ENCODE peak calls at places on chromosomes 16 and 17, in nine cellular contexts. Y is right atrium auricular region, X is AG04450, I is prostate gland, F is epithelial cell of esophagus, S is foreskin fibroblast, C is mucosa of descending colon, A is GM20000, K is heart left ventricle. Q is an unnamed sample.

GRCh38 chr16:50547944-50548658 is at the start of gene NKD1:
- DNase-seq in Y (no peak), X (no peak), I (peak), F (peak), S (peak), C (peak), A (peak), K (peak), Q (no peak)

GRCh38 chr17:82468692-82469091 is 10.2 kb downstream of the NARF start:
- DNase-seq in Y (no peak), X (no peak), I (no peak), F (no peak), S (no peak), C (no peak), A (no peak), K (no peak), Q (no peak)

GRCh38 chr17:35977509-35977908 is 3.8 kb downstream of the CCL16 start:
- DNase-seq in Y (no peak), X (no peak), I (no peak), F (no peak), S (no peak), C (no peak), A (no peak), K (no peak), Q (no peak)

GRCh38 chr16:30087181-30087898 is 4.4 kb downstream of the TBX6 start:
- DNase-seq in Y (no peak), X (no peak), I (no peak), F (no peak), S (no peak), C (peak), A (no peak), K (no peak), Q (no peak)

GRCh38 chr16:77967054-77968035 is 55.0 kb upstream of the CLEC3A start:
- DNase-seq in Y (no peak), X (no peak), I (no peak), F (no peak), S (no peak), C (no peak), A (no peak), K (no peak), Q (no peak)

GRCh38 chr16:84093879-84094270 is 22.9 kb downstream of the MBTPS1 start:
- DNase-seq in Y (no peak), X (no peak), I (no peak), F (no peak), S (no peak), C (no peak), A (no peak), K (no peak), Q (no peak)

GRCh38 chr17:17841620-17842025 is 4.8 kb upstream of the SREBF1 start:
- DNase-seq in Y (no peak), X (no peak), I (peak), F (no peak), S (no peak), C (no peak), A (no peak), K (peak), Q (no peak)

GRCh38 chr17:56488800-56489199 is 104.7 kb upstream of the NOG start:
- DNase-seq in Y (no peak), X (no peak), I (no peak), F (no peak), S (no peak), C (no peak), A (no peak), K (no peak), Q (no peak)

GRCh38 chr16:83967838-83968482 is at the start of gene NECAB2:
- DNase-seq in Y (no peak), X (no peak), I (no peak), F (peak), S (peak), C (peak), A (peak), K (peak), Q (no peak)

GRCh38 chr17:29212681-29213121 is 32.5 kb upstream of the MYO18A start:
- DNase-seq in Y (no peak), X (no peak), I (no peak), F (peak), S (peak), C (no peak), A (no peak), K (no peak), Q (peak)

GRCh38 chr16:11389631-11390565 is 44.6 kb downstream of the RMI2 start:
- DNase-seq in Y (no peak), X (no peak), I (no peak), F (peak), S (no peak), C (no peak), A (peak), K (no peak), Q (no peak)

GRCh38 chr16:67451704-67452435 is 20.9 kb downstream of the HSD11B2 start:
- DNase-seq in Y (no peak), X (no peak), I (peak), F (no peak), S (no peak), C (peak), A (no peak), K (no peak), Q (no peak)

GRCh38 chr16:711084-711483 is 3.8 kb upstream of the METRN start:
- DNase-seq in Y (no peak), X (no peak), I (no peak), F (no peak), S (no peak), C (no peak), A (no peak), K (no peak), Q (no peak)

GRCh38 chr17:27320222-27320560 is 26.3 kb downstream of the WSB1 start:
- DNase-seq in Y (no peak), X (no peak), I (no peak), F (no peak), S (no peak), C (no peak), A (no peak), K (no peak), Q (no peak)

GRCh38 chr16:1771072-1771863 is at the start of gene NME3:
- DNase-seq in Y (peak), X (no peak), I (peak), F (peak), S (peak), C (peak), A (peak), K (peak), Q (no peak)

GRCh38 chr17:26962255-26963162 is 331.4 kb upstream of the WSB1 start:
- DNase-seq in Y (no peak), X (no peak), I (no peak), F (no peak), S (no peak), C (no peak), A (peak), K (no peak), Q (no peak)

GRCh38 chr17:61218438-61218837 is 181.2 kb upstream of the TBX2 start:
- DNase-seq in Y (no peak), X (peak), I (no peak), F (peak), S (peak), C (no peak), A (no peak), K (no peak), Q (no peak)

GRCh38 chr16:64997121-64997520 is 124.7 kb downstream of the CDH11 start:
- DNase-seq in Y (no peak), X (no peak), I (no peak), F (no peak), S (no peak), C (no peak), A (no peak), K (no peak), Q (no peak)

GRCh38 chr17:3539881-3540540 is 17.6 kb downstream of the TRPV3 start:
- DNase-seq in Y (no peak), X (no peak), I (no peak), F (no peak), S (no peak), C (peak), A (no peak), K (no peak), Q (no peak)

GRCh38 chr17:45262516-45263476 is 902 bp upstream of the SPATA32 start:
- DNase-seq in Y (no peak), X (no peak), I (peak), F (peak), S (peak), C (no peak), A (no peak), K (peak), Q (no peak)

GRCh38 chr16:97822-98221 is 19.8 kb downstream of the MPG start:
- DNase-seq in Y (no peak), X (no peak), I (no peak), F (peak), S (no peak), C (no peak), A (no peak), K (peak), Q (no peak)

GRCh38 chr16:88363239-88363891 is 19.4 kb upstream of the ZNF469 start:
- DNase-seq in Y (no peak), X (no peak), I (no peak), F (no peak), S (no peak), C (no peak), A (peak), K (no peak), Q (no peak)

GRCh38 chr17:13725286-13725990 is 123.7 kb upstream of the HS3ST3A1 start:
- DNase-seq in Y (no peak), X (no peak), I (no peak), F (no peak), S (peak), C (no peak), A (no peak), K (no peak), Q (no peak)

GRCh38 chr16:27539120-27539519 is 10.6 kb downstream of the GTF3C1 start:
- DNase-seq in Y (no peak), X (no peak), I (no peak), F (no peak), S (no peak), C (no peak), A (no peak), K (no peak), Q (no peak)

GRCh38 chr16:53945996-53946395 is 242.0 kb downstream of the FTO start:
- DNase-seq in Y (no peak), X (peak), I (peak), F (peak), S (peak), C (no peak), A (peak), K (no peak), Q (peak)

GRCh38 chr17:44922746-44923470 is 7.6 kb upstream of the GFAP start:
- DNase-seq in Y (no peak), X (no peak), I (no peak), F (no peak), S (no peak), C (no peak), A (no peak), K (no peak), Q (no peak)

GRCh38 chr17:35315283-35315682 is 58.1 kb downstream of the SLFN11 start:
- DNase-seq in Y (no peak), X (peak), I (peak), F (peak), S (peak), C (no peak), A (no peak), K (peak), Q (peak)

GRCh38 chr16:11609474-11610120 is 22.9 kb upstream of the LITAF start:
- DNase-seq in Y (no peak), X (no peak), I (no peak), F (peak), S (no peak), C (no peak), A (no peak), K (no peak), Q (no peak)

GRCh38 chr16:23856345-23856744 is 20.6 kb downstream of the PRKCB start:
- DNase-seq in Y (no peak), X (no peak), I (no peak), F (no peak), S (no peak), C (no peak), A (no peak), K (no peak), Q (no peak)
- TF ChIP-seq CTCF in Y (no peak), X (no peak), I (no peak), F (no peak), S (no peak), C (no peak), A (no peak), K (no peak), Q (no peak)

GRCh38 chr17:7840875-7841274 is 6.9 kb downstream of the KDM6B start:
- DNase-seq in Y (no peak), X (no peak), I (no peak), F (no peak), S (no peak), C (no peak), A (no peak), K (no peak), Q (no peak)

GRCh38 chr17:7842380-7842949 is 8.4 kb downstream of the KDM6B start:
- DNase-seq in Y (peak), X (peak), I (peak), F (peak), S (peak), C (peak), A (peak), K (peak), Q (no peak)

GRCh38 chr17:7841309-7841621 is 7.2 kb downstream of the KDM6B start:
- DNase-seq in Y (no peak), X (no peak), I (no peak), F (no peak), S (no peak), C (no peak), A (no peak), K (no peak), Q (no peak)

GRCh38 chr17:7842950-7843535 is 9.0 kb downstream of the KDM6B start:
- DNase-seq in Y (peak), X (peak), I (peak), F (peak), S (peak), C (peak), A (no peak), K (peak), Q (no peak)

DNA sequence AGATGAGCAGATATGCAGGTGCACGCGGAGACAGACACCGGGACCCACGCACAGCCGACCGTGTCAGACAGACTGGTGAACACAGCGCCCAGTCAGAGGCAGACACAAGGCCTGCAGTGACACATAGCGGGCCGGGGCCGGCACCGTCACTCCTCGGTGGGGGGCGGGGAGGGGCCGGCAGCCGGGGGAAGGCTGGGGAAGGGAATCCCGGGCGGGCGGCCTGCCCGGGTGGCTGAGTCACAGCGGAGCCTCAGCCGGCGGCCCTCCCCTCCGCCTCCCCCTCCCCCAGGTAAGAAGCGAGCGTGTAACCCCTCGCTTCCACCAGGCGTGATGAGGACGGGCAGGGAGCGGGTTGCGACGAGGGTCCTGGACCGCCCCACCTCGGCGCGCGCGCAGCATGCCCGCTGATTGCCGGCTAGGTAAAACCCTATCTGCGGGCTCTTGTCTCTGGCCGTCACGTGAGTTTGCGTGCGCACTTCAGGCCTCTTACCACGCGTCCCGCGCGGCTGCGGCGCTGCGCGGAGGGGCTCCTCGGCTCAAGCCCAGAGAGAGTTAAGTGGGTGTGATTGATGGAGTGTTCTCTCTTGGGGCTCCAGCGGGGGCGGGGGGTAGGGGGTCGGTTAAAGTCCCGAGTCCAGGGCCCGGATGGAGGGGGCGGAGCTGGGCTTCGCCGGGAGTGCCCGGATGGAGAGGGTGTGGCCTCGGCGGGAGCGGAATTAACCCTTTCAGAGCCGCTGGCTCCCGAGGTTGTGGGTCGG is 7.8 kb downstream of the KDM6B start:
- DNase-seq in Y (peak), X (peak), I (peak), F (peak), S (peak), C (peak), A (peak), K (peak), Q (no peak)
- TF ChIP-seq CTCF in Y (no peak), X (no peak), I (no peak), F (no peak), S (no peak), C (no peak), A (peak), K (peak), Q (peak)

DNA sequence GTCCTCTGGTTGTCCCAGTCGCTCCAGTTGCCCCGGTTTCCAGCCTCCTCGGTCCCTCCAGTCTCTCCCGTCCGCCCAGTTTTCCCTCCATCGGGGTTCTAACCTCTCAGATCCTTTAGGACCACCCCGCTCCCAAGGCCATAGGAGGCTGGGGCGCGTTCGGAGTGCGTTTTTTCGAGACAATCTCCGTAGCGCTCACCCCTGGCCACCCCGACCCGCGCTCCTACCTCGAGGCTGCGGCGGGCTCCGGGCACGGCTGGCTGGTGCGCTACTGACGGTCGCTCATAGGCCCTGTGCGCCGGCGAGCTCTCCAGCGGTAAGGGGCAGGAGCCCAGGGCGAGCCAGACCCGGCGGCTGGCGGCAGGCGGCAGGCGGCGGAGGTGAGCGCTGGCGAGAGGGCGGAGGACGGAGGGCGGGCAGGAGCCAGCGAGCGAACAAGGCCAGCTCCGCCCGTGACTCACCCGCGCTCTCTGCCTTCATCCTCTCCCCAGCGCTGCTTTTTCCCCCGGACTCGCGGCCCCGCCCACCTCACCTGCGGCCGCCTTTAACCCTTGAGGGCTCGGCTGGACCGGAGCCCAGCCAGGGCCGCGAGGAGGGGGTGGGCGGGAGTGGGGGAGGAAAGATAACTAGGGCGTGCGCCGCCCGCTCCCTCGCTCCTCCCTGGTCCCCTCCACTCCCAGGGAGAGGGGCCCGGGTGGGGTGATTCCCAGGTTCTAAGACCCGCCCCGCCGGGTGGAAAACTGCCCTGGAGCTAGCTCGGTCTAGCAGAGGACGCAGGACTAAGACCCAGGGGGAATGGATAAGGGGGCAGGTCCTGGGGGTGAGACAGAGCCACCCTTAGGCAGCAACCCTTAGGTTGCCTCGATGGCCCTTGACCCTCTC is at the start of gene SP6:
- DNase-seq in Y (no peak), X (no peak), I (peak), F (peak), S (peak), C (peak), A (peak), K (peak), Q (no peak)
- TF ChIP-seq CTCF in Y (no peak), X (peak), I (no peak), F (no peak), S (no peak), C (peak), A (no peak), K (peak), Q (no peak)

GRCh38 chr17:41678907-41679739 is 9.6 kb upstream of the EIF1 start:
- DNase-seq in Y (no peak), X (no peak), I (no peak), F (peak), S (peak), C (no peak), A (no peak), K (no peak), Q (no peak)
- TF ChIP-seq CTCF in Y (no peak), X (no peak), I (no peak), F (peak), S (no peak), C (no peak), A (no peak), K (peak), Q (peak)

DNA sequence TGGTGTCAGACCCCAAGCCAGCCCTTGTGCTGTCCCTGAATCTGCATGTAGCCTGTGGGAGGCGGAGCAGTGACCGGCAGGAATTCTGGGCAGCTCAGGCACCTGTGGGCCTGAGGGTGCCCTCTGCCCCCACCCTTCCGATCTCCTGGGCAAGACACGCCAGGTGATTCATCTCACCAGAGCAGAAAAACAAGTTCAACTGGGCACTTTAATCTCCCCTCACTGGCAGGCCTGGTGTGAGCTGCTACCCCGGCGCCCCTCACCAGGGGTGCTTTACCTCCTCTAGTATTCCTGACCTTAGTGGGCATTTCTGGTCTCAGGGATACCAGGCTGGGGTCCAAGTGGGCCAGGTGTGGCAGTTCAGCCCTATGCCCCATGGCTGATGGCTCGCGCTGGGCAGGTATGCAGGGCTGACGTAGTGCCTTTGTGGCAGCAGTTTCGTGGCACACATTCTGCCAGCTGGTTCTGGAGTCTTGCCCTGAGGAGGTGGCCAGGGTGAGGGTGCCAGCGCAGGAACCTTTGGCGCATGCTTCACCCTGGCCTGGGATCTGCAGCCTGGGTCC is 6.0 kb downstream of the ERBB2 start:
- DNase-seq in Y (no peak), X (no peak), I (peak), F (peak), S (no peak), C (peak), A (no peak), K (peak), Q (no peak)
- TF ChIP-seq CTCF in Y (no peak), X (no peak), I (no peak), F (no peak), S (no peak), C (no peak), A (no peak), K (no peak), Q (no peak)

DNA sequence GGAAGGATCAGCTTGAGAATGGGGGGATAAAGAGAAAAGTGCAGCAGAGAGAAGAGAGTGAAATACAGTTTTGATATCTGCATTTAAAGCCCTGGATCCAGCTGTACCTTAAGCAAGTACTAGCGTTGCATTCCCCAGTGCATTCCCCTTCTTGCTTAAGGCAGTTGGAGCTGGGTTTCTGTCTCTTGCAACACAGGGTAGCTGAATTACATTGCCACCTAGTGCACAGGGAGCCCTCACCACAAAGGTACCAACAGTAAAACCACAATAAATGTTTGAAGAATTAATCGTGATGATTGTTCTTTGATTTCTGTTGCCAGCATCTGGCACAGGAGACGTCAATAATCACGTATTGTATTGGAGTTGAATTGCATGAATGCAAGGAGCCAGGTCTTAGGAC is 588.7 kb downstream of the RBFOX1 start:
- DNase-seq in Y (no peak), X (no peak), I (no peak), F (no peak), S (no peak), C (no peak), A (no peak), K (no peak), Q (no peak)
- TF ChIP-seq CTCF in Y (no peak), X (no peak), I (no peak), F (no peak), S (no peak), C (no peak), A (no peak), K (peak), Q (no peak)

GRCh38 chr17:31508310-31509094 is 117.0 kb downstream of the RAB11FIP4 start:
- DNase-seq in Y (no peak), X (no peak), I (no peak), F (no peak), S (no peak), C (peak), A (peak), K (no peak), Q (no peak)
- TF ChIP-seq CTCF in Y (no peak), X (peak), I (no peak), F (peak), S (no peak), C (no peak), A (peak), K (peak), Q (no peak)